ENCODE peak calls at places on chromosomes 3 and 15, in six cellular contexts. W, N, G, Q, B and T are unnamed samples.

GRCh38 chr3:10651506-10651905 is 146.1 kb upstream of the ATP2B2 start:
- DNase-seq in W (no peak), N (no peak), Q (no peak), G (no peak), B (no peak), T (no peak)

GRCh38 chr3:120435621-120436020 is 15.2 kb downstream of the FSTL1 start:
- DNase-seq in W (peak; percentile 76), Q (no peak), B (peak; percentile 65), N (no peak), G (no peak), T (no peak)

GRCh38 chr3:24773798-24774197 is 279.1 kb upstream of the THRB start:
- DNase-seq in B (peak; percentile 77), Q (peak; percentile 18), N (peak; percentile 72), W (peak; percentile 68), G (peak; percentile 84), T (peak; percentile 85)

GRCh38 chr15:75916978-75917377 is 13.3 kb downstream of the FBXO22 start:
- DNase-seq in B (no peak), G (no peak), W (no peak), Q (no peak), N (no peak), T (no peak)

GRCh38 chr3:76051145-76051544 is 265.8 kb upstream of the ZNF717 start:
- DNase-seq in G (no peak), Q (no peak), N (no peak), B (no peak), W (peak; percentile 19), T (no peak)

GRCh38 chr3:39147374-39147709 is 6.0 kb downstream of the CSRNP1 start:
- DNase-seq in G (no peak), N (no peak), B (no peak), Q (no peak), W (no peak), T (no peak)

GRCh38 chr3:187568171-187568570 is 102.0 kb downstream of the SST start:
- DNase-seq in W (no peak), B (no peak), G (no peak), Q (no peak), N (no peak), T (no peak)

GRCh38 chr3:100260081-100260684 is 609 bp upstream of the TBC1D23 start:
- DNase-seq in N (peak; percentile 17), B (no peak), W (peak; percentile 73), G (peak; percentile 37), Q (peak; percentile 25), T (no peak)

GRCh38 chr3:34858067-34858466 is 781.3 kb upstream of the ARPP21 start:
- DNase-seq in W (no peak), N (no peak), G (no peak), B (no peak), Q (no peak), T (no peak)

GRCh38 chr3:9615003-9615628 is 34.2 kb upstream of the MTMR14 start:
- DNase-seq in N (no peak), W (no peak), B (no peak), G (no peak), Q (no peak), T (no peak)

GRCh38 chr3:126355251-126355650 is 2.0 kb downstream of the KLF15 start:
- DNase-seq in W (no peak), G (no peak), B (no peak), Q (no peak), N (no peak), T (no peak)
- H3K4me3 ChIP-seq in W (no peak overlapping the region), G (peak overlapping the region; percentile 5), B (no peak overlapping the region), Q (peak overlapping the region; percentile 61), N (no peak overlapping the region), T (peak overlapping the region; percentile 55)

GRCh38 chr3:124599779-124600693 is 130.2 kb upstream of the UMPS start:
- DNase-seq in Q (peak; percentile 55), G (peak; percentile 52), B (peak; percentile 9), N (no peak), W (peak; percentile 38), T (no peak)
- H3K4me1 ChIP-seq in Q (peaks cover 6% of the 10 kb centered on the region), G (peaks cover 18% of the 10 kb centered on the region), B (peaks cover 7% of the 10 kb centered on the region), N (no peaks in the 10 kb centered on the region), W (no peaks in the 10 kb centered on the region), T (no peaks in the 10 kb centered on the region)

GRCh38 chr3:158105124-158105709 is 1.0 kb downstream of the SHOX2 start:
- DNase-seq in N (no peak), Q (no peak), B (peak; percentile 19), G (no peak), W (peak; percentile 88), T (no peak)
- H3K4me3 ChIP-seq in N (peak overlapping the region; percentile 27), Q (peak overlapping the region; percentile 48), B (peak overlapping the region; percentile 61), G (peak overlapping the region; percentile 13), W (peak overlapping the region; percentile 94), T (peak overlapping the region; percentile 58)

DNA sequence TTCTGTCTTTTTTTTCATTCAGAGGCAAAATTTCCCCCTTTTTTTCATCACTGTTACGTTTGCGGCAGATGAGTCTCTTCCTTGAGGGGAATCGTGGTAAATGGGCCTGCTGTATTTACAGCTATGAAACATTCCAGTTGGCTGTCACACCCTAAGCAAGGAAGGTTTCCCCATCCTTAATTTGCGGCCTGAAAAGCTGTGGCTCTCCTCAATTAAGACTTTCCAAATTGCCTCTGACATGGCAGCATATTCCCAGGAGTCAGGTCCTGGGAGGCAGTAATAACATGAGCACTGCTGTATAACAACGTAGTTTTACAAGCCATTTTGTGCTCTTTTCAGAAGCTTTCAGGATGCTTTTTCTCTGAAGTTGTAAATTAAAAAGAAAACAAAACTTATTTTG is 420.9 kb downstream of the LPP start:
- DNase-seq in N (no peak), Q (no peak), G (no peak), B (no peak), W (no peak), T (no peak)
- H3K4me1 ChIP-seq in N (peaks cover 6% of the 10 kb centered on the region), Q (peaks cover 9% of the 10 kb centered on the region), G (peaks cover 7% of the 10 kb centered on the region), B (no peaks in the 10 kb centered on the region), W (peaks cover 24% of the 10 kb centered on the region), T (no peaks in the 10 kb centered on the region)

GRCh38 chr15:50162988-50163718 is 18.8 kb upstream of the SLC27A2 start:
- DNase-seq in G (no peak), W (no peak), N (no peak), B (peak; percentile 79), Q (no peak), T (no peak)

GRCh38 chr15:50167112-50167511 is 14.9 kb upstream of the SLC27A2 start:
- DNase-seq in G (no peak), W (no peak), N (no peak), Q (no peak), B (no peak), T (no peak)

GRCh38 chr15:50166216-50166615 is 15.8 kb upstream of the SLC27A2 start:
- DNase-seq in B (peak; percentile 71), N (no peak), W (peak; percentile 85), G (no peak), Q (no peak), T (no peak)

GRCh38 chr15:50163719-50164410 is 18.1 kb upstream of the SLC27A2 start:
- DNase-seq in B (no peak), W (peak; percentile 12), G (no peak), Q (no peak), N (no peak), T (no peak)

GRCh38 chr15:50164458-50164857 is 17.5 kb upstream of the SLC27A2 start:
- DNase-seq in B (peak; percentile 64), Q (no peak), N (no peak), W (peak; percentile 51), G (no peak), T (no peak)
- H3K4me3 ChIP-seq in B (no peak overlapping the region), Q (no peak overlapping the region), N (no peak overlapping the region), W (no peak overlapping the region), G (no peak overlapping the region), T (no peak overlapping the region)

DNA sequence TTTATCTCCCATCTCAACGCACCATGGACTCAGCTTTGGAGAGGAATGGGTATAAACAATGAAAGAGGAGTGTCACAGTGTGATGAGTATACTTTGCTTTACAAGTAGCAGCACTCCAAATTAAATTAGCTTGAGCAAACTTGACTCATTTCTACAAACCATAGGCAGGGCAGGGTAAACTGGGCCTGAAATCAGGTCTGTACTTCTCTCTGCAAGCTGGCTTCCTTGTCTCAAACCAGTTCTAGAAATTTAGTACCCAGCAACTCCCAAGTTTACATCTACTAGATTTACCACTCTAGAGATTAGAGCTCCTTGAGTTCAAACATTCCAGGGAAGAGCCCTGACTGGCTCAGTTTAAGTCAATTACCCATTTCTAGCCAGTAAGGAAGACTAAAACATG is 37.4 kb upstream of the NEO1 start:
- DNase-seq in G (no peak), W (no peak), Q (no peak), B (no peak), N (no peak), T (no peak)
- H3K4me1 ChIP-seq in G (peaks cover 5% of the 10 kb centered on the region), W (peaks cover 9% of the 10 kb centered on the region), Q (no peaks in the 10 kb centered on the region), B (peaks cover 11% of the 10 kb centered on the region), N (peaks cover 4% of the 10 kb centered on the region), T (peaks cover 18% of the 10 kb centered on the region)

DNA sequence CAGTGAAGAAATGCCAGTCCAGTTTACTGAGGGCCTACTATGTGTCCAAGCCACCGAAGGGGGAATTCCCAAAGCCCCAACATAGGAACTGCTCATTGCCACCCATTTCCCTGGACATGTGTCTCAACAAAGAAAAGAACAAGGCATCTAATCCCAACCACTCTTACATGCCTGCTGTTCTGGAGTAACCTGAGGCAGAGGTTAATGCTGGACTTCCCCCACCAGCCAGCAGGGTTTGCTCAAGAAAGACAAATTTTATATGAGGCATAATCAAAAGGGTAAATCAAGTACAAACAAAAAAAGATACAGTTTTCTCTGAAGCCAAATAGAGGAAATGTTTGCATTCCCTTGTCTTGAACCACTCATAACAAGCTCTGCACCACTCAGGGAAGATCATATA is 4.1 kb downstream of the ADCY5 start:
- DNase-seq in N (no peak), B (no peak), W (no peak), Q (no peak), G (no peak), T (no peak)
- H3K4me3 ChIP-seq in N (no peak overlapping the region), B (no peak overlapping the region), W (no peak overlapping the region), Q (peak overlapping the region; percentile 82), G (peak overlapping the region; percentile 37), T (no peak overlapping the region)